ENCODE peak calls at places on chromosomes 4 and X, in four cellular contexts. S is AG04450, A is lower leg skin, P is mesothelial cell of epicardium. Y is an unnamed sample.

GRCh38 chr4:97394653-97395052 is 748.6 kb downstream of the STPG2 start:
- DNase-seq in S (no peak), A (no peak), P (no peak), Y (no peak)

GRCh38 chrX:30971761-30972603 is 82.9 kb upstream of the TAB3 start:
- DNase-seq in S (peak; percentile 16), A (no peak), P (no peak), Y (no peak)

GRCh38 chrX:82081027-82081426 is 879.1 kb downstream of the SH3BGRL start:
- DNase-seq in S (no peak), A (no peak), P (no peak), Y (no peak)

GRCh38 chr4:140157341-140157740 is 3.4 kb upstream of the MAML3 start:
- DNase-seq in S (no peak), A (no peak), P (no peak), Y (no peak)

GRCh38 chrX:108734426-108734825 is 1.9 kb downstream of the IRS4 start:
- DNase-seq in S (no peak), A (no peak), P (no peak), Y (no peak)

GRCh38 chr4:7573692-7574091 is 139.0 kb upstream of the PSAPL1 start:
- DNase-seq in S (no peak), A (no peak), P (no peak), Y (no peak)

GRCh38 chr4:100429616-100430015 is 88.2 kb downstream of the EMCN start:
- DNase-seq in S (no peak), A (no peak), P (no peak), Y (no peak)

GRCh38 chrX:119708936-119709335 is 16.0 kb upstream of the SEPTIN6 start:
- DNase-seq in S (no peak), A (no peak), P (no peak), Y (no peak)

GRCh38 chr4:40672528-40673522 is 43.2 kb upstream of the RBM47 start:
- DNase-seq in S (peak; percentile 93), A (no peak), P (no peak), Y (peak; percentile 23)

GRCh38 chrX:67622053-67622452 is 78.2 kb downstream of the AR start:
- DNase-seq in S (no peak), A (no peak), P (no peak), Y (no peak)

GRCh38 chr4:148072789-148073188 is 340.9 kb downstream of the ARHGAP10 start:
- DNase-seq in S (no peak), A (peak; percentile 69), P (no peak), Y (no peak)

GRCh38 chr4:954211-955020 is 19.0 kb downstream of the DGKQ start:
- DNase-seq in S (no peak), A (peak; percentile 45), P (no peak), Y (peak; percentile 3)

GRCh38 chr4:148026022-148026421 is 294.1 kb downstream of the ARHGAP10 start:
- DNase-seq in S (peak; percentile 41), A (no peak), P (no peak), Y (no peak)

GRCh38 chrX:37998586-37999267 is 7.6 kb upstream of the SYTL5 start:
- DNase-seq in S (no peak), A (no peak), P (no peak), Y (no peak)

GRCh38 chr4:165476214-165477098 is 97.6 kb downstream of the CPE start:
- DNase-seq in S (no peak), A (no peak), P (no peak), Y (no peak)

GRCh38 chrX:37454537-37455285 is 105.5 kb downstream of the PRRG1 start:
- DNase-seq in S (no peak), A (no peak), P (no peak), Y (no peak)

GRCh38 chrX:53281321-53281822 is at the start of gene IQSEC2:
- DNase-seq in S (peak; percentile 29), A (peak; percentile 97), P (peak; percentile 56), Y (peak; percentile 91)

GRCh38 chr4:76485450-76485849 is 50.4 kb downstream of the SHROOM3 start:
- DNase-seq in S (no peak), A (no peak), P (no peak), Y (no peak)

GRCh38 chr4:146521543-146522097 is at the start of gene SLC10A7:
- DNase-seq in S (peak; percentile 24), A (peak; percentile 93), P (peak; percentile 45), Y (peak; percentile 57)

GRCh38 chrX:68852046-68852445 is 23.2 kb downstream of the EFNB1 start:
- DNase-seq in S (no peak), A (no peak), P (no peak), Y (no peak)

GRCh38 chr4:7759221-7759620 is 180.4 kb downstream of the AFAP1 start:
- DNase-seq in S (no peak), A (no peak), P (no peak), Y (no peak)

GRCh38 chr4:40645576-40645975 is 15.9 kb upstream of the RBM47 start:
- DNase-seq in S (no peak), A (no peak), P (no peak), Y (no peak)

GRCh38 chr4:158155656-158156356 is 17.0 kb downstream of the GASK1B start:
- DNase-seq in S (no peak), A (no peak), P (no peak), Y (no peak)

GRCh38 chrX:24646745-24647182 is 383 bp downstream of the PCYT1B start:
- DNase-seq in S (no peak), A (no peak), P (no peak), Y (no peak)

GRCh38 chrX:53072418-53073114 is 9.6 kb upstream of the TSPYL2 start:
- DNase-seq in S (no peak), A (peak; percentile 76), P (no peak), Y (no peak)

GRCh38 chrX:1418901-1419544 is 27.1 kb upstream of the SLC25A6 start:
- DNase-seq in S (no peak), A (no peak), P (no peak), Y (no peak)

GRCh38 chr4:151228196-151229119 is 48.5 kb upstream of the PRSS48 start:
- DNase-seq in S (no peak), A (no peak), P (no peak), Y (no peak)

GRCh38 chr4:3040447-3041191 is 33.7 kb downstream of the HTT-AS start:
- DNase-seq in S (no peak), A (peak; percentile 77), P (no peak), Y (no peak)

GRCh38 chrX:42530027-42530426 is 247.9 kb downstream of the PPP1R2C start:
- DNase-seq in S (no peak), A (no peak), P (no peak), Y (no peak)

GRCh38 chrX:150610446-150610845 is 42.0 kb downstream of the MTM1 start:
- DNase-seq in S (no peak), A (no peak), P (no peak), Y (no peak)

GRCh38 chrX:150607200-150607599 is 38.8 kb downstream of the MTM1 start:
- DNase-seq in S (no peak), A (no peak), P (no peak), Y (no peak)

GRCh38 chrX:150605603-150606002 is 37.2 kb downstream of the MTM1 start:
- DNase-seq in S (no peak), A (no peak), P (no peak), Y (no peak)

GRCh38 chrX:150615356-150615755 is 46.9 kb downstream of the MTM1 start:
- DNase-seq in S (no peak), A (no peak), P (no peak), Y (no peak)

GRCh38 chrX:150610038-150610437 is 41.6 kb downstream of the MTM1 start:
- DNase-seq in S (no peak), A (no peak), P (no peak), Y (no peak)
- TF ChIP-seq CTCF in S (no peak), A (no peak), P (no peak), Y (no peak)

DNA sequence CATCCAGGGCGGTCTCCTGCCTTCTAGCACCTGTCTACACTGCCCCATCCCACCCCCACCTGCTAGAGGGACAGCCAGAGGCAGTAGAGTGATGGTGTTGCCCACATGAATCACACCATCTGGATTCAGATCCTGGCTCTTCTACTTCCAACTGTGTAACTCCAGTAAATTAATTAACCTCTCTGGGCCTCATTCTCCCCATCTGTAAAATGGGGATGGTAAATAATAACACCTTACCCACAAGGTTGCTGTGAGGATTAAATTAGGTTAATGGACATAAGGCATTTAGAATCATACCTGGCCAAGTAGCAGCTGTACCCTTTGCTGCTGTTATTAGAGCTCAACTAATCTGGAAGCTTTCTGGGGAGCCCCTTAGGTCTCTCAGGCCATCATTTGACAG is 149.6 kb upstream of the BCOR start:
- DNase-seq in S (no peak), A (no peak), P (no peak), Y (no peak)
- TF ChIP-seq CTCF in S (no peak), A (no peak), P (no peak), Y (no peak)

DNA sequence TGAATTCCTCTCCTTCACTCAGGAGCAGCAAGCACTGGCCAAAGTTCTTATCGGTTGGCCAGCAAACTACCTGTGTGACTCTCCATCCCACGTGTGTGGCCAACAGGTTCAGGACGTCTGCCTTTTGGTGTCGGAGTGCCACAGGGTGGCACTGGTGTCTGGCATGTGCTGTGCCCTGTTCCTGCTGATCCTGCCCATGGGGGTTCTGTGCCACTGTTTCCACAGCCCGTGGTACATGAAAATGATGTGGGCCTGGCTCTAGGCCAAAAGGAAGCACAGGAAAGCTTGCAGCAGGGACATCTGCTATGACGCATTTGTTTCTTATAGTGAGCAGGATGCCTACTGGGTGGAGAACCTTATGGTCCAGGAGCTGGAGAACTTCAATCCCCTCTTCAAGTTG is 4.6 kb upstream of the TLR2 start:
- DNase-seq in S (no peak), A (no peak), P (no peak), Y (no peak)
- TF ChIP-seq CTCF in S (no peak), A (no peak), P (no peak), Y (no peak)

DNA sequence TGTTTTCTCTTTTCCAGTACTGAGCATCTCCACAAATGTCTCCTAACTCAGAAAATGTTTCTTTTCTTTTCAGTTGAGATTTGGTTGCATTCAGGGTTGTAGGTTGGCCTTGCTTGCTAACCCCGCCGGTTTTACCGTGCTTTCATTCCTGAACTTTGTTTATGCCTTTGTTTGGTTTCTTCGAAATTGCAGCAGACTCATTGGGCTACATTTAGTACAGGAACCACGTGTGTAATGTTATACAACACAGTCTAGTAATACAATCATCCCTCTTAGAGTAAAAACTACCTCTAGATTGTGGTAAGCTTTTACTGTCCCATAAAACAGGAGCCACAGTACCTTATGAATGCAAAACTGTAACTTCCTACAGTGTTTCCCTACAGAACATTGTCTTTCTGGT is 57.9 kb downstream of the CCKAR start:
- DNase-seq in S (no peak), A (no peak), P (no peak), Y (no peak)
- TF ChIP-seq CTCF in S (no peak), A (no peak), P (no peak), Y (no peak)

Y was measured in gastrocnemius medialis.